ENCODE peak calls at places on chromosomes 11 and 22, in eight cellular contexts. L is Caco-2, R is transverse colon, Z is keratinocyte, H is esophagus squamous epithelium, S is IMR-90, M is uterus, P is BE2C. U is an unnamed sample.

GRCh38 chr22:45336971-45337431 is 27.3 kb downstream of the FAM118A start:
- DNase-seq in P (no peak), M (no peak), L (no peak), Z (no peak), R (peak; percentile 42), S (no peak), H (no peak), U (no peak)

GRCh38 chr11:72378704-72379383 is 55.5 kb downstream of the CLPB start:
- DNase-seq in S (peak; percentile 48), Z (no peak), L (no peak), H (no peak), P (no peak), R (peak; percentile 31), M (peak; percentile 53), U (no peak)

GRCh38 chr11:13800901-13801300 is 132.4 kb downstream of the FAR1 start:
- DNase-seq in Z (no peak), R (no peak), H (no peak), M (no peak), P (no peak), S (no peak), L (no peak), U (no peak)

GRCh38 chr11:34626393-34626792 is 5.5 kb downstream of the EHF start:
- DNase-seq in S (peak; percentile 6), L (no peak), M (no peak), Z (no peak), R (no peak), P (no peak), H (no peak), U (no peak)

GRCh38 chr11:124799384-124800225 is 601 bp downstream of the MSANTD2 start:
- DNase-seq in M (peak; percentile 24), H (no peak), P (peak; percentile 40), L (peak; percentile 71), R (peak; percentile 41), S (peak; percentile 18), Z (no peak), U (peak; percentile 19)

GRCh38 chr11:64419818-64420485 is 61.0 kb downstream of the RPS6KA4 start:
- DNase-seq in M (no peak), H (no peak), R (no peak), L (no peak), Z (no peak), P (no peak), S (no peak), U (no peak)

GRCh38 chr11:1672613-1673400 is 24.2 kb upstream of the KRTAP5-6 start:
- DNase-seq in L (no peak), R (no peak), H (no peak), P (no peak), Z (no peak), M (no peak), S (no peak), U (no peak)

GRCh38 chr11:83219095-83219494 is 25.6 kb downstream of the ANKRD42 start:
- DNase-seq in Z (no peak), H (no peak), R (no peak), M (no peak), L (peak; percentile 56), S (no peak), P (peak; percentile 32), U (peak; percentile 37)

GRCh38 chr22:48576333-48577013 is 1251.2 kb downstream of the BRD1 start:
- DNase-seq in R (no peak), Z (no peak), M (no peak), P (no peak), H (no peak), L (no peak), S (no peak), U (peak; percentile 55)

GRCh38 chr22:48574776-48575566 is 1252.7 kb downstream of the BRD1 start:
- DNase-seq in Z (no peak), S (no peak), P (no peak), H (no peak), M (peak; percentile 31), R (peak; percentile 12), L (peak; percentile 34), U (peak; percentile 80)

GRCh38 chr22:48577014-48577690 is 1250.5 kb downstream of the BRD1 start:
- DNase-seq in H (no peak), Z (no peak), L (no peak), S (no peak), M (no peak), P (no peak), R (no peak), U (peak; percentile 53)

GRCh38 chr22:48577691-48578090 is 1250.0 kb downstream of the BRD1 start:
- DNase-seq in P (no peak), H (no peak), R (no peak), L (no peak), M (no peak), S (no peak), Z (no peak), U (no peak)

GRCh38 chr22:48575567-48576332 is 1251.9 kb downstream of the BRD1 start:
- DNase-seq in M (no peak), R (no peak), H (no peak), P (no peak), Z (no peak), S (no peak), L (no peak), U (no peak)
- TF ChIP-seq CTCF in M (no peak), R (no peak), H (no peak), P (no peak), Z (no peak), S (no peak), L (no peak), U (no peak)

GRCh38 chr22:49481651-49482399 is 345.8 kb downstream of the BRD1 start:
- DNase-seq in M (no peak), R (no peak), H (no peak), L (no peak), Z (no peak), S (no peak), P (no peak), U (no peak)
- H3K9me3 ChIP-seq in M (no peaks in the 10 kb centered on the region), R (no peaks in the 10 kb centered on the region), H (no peaks in the 10 kb centered on the region), L (no peaks in the 10 kb centered on the region), Z (peaks cover 12% of the 10 kb centered on the region), S (peaks cover 45% of the 10 kb centered on the region), P (no peaks in the 10 kb centered on the region), U (peaks cover 2% of the 10 kb centered on the region)

GRCh38 chr11:86016451-86016850 is 52.4 kb downstream of the PICALM start:
- DNase-seq in L (no peak), M (no peak), P (no peak), S (no peak), R (no peak), H (no peak), Z (no peak), U (no peak)
- H3K36me3 ChIP-seq in L (no peaks in the 10 kb centered on the region), M (no peaks in the 10 kb centered on the region), P (peaks cover 5% of the 10 kb centered on the region), S (peaks cover 21% of the 10 kb centered on the region), R (peaks cover 39% of the 10 kb centered on the region), H (peaks cover 4% of the 10 kb centered on the region), Z (peaks cover 7% of the 10 kb centered on the region), U (peaks cover 23% of the 10 kb centered on the region)

DNA sequence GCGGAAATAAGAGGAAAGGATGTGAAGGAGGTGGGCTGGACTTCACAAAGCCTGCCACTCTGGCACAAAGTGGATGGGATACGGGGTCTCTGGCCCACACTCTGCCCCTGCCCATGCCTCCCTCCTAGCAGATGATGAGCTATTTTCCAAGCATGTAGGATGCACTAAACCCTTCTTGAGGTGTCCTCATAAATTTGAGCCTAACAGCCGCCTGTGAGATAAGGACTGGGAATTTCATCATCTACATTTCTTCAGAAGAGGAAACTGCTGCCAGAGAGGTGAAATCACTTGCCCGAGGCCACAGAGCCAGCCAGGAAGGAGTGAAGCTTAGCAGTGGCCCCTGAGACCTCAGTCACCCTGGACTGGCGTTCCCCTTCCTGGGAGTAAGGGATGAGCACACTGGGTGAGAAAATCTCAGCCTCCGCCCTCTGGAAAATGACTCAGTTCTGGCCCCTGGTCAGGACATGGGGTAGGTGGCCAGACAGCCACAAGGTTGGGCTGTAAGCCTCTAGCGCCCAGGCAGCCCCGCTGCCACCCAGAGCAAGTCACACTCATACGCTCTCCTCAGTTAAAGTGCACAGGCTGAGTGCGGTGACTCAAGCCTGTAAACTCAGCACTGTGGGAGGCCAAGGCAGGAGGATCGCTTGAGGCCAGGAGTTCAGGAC is 27.9 kb downstream of the MB start:
- DNase-seq in M (peak; percentile 79), H (no peak), P (peak; percentile 48), R (peak; percentile 22), Z (peak; percentile 94), S (peak; percentile 77), L (peak; percentile 85), U (no peak)
- TF ChIP-seq CTCF in M (no peak), H (no peak), P (no peak), R (no peak), Z (no peak), S (peak; percentile 8), L (no peak), U (no peak)

DNA sequence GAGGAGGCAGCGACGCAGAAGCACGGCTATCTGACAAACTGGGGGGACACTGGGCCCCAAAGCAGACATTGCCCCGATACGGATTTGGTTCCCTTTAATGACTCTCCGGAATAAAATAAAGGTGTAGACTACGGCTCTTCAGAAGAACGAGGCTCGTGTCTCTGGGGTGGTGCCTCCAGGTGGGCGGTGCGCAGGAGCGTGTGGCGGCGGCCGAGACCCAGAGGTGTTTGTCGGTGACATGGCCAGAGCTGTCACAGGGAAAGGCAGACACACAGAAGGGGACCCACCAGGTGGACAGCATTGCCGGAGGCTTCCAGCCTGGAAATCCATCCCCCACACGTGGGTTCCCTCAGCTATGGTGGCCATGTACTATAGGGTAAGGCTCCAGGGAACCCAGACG is 366.0 kb downstream of the BRD1 start:
- DNase-seq in S (no peak), P (no peak), R (no peak), M (no peak), L (no peak), Z (no peak), H (no peak), U (no peak)
- H3K9me3 ChIP-seq in S (peaks cover 53% of the 10 kb centered on the region), P (no peaks in the 10 kb centered on the region), R (no peaks in the 10 kb centered on the region), M (no peaks in the 10 kb centered on the region), L (no peaks in the 10 kb centered on the region), Z (peaks cover 11% of the 10 kb centered on the region), H (no peaks in the 10 kb centered on the region), U (no peaks in the 10 kb centered on the region)

GRCh38 chr22:31328545-31328960 is 17.6 kb downstream of the PATZ1 start:
- DNase-seq in S (no peak), H (no peak), M (no peak), Z (no peak), P (no peak), L (no peak), R (no peak), U (no peak)
- H3K36me3 ChIP-seq in S (peaks cover 53% of the 10 kb centered on the region), H (peaks cover 5% of the 10 kb centered on the region), M (no peaks in the 10 kb centered on the region), Z (peaks cover 1% of the 10 kb centered on the region), P (peaks cover 80% of the 10 kb centered on the region), L (no peaks in the 10 kb centered on the region), R (peaks cover 17% of the 10 kb centered on the region), U (peaks cover 91% of the 10 kb centered on the region)

GRCh38 chr22:46422896-46423295 is 87.4 kb downstream of the TRMU start:
- DNase-seq in R (no peak), Z (no peak), H (no peak), S (no peak), L (no peak), P (no peak), M (no peak), U (no peak)
- TF ChIP-seq CTCF in R (no peak), Z (no peak), H (no peak), S (no peak), L (no peak), P (no peak), M (no peak), U (no peak)

GRCh38 chr22:48075604-48076400 is 1313.4 kb downstream of the TBC1D22A start:
- DNase-seq in S (no peak), P (no peak), R (no peak), H (no peak), L (no peak), Z (no peak), M (peak; percentile 47), U (peak; percentile 91)
- H3K9me3 ChIP-seq in S (peaks cover 54% of the 10 kb centered on the region), P (no peaks in the 10 kb centered on the region), R (no peaks in the 10 kb centered on the region), H (no peaks in the 10 kb centered on the region), L (no peaks in the 10 kb centered on the region), Z (peaks cover 8% of the 10 kb centered on the region), M (no peaks in the 10 kb centered on the region), U (no peaks in the 10 kb centered on the region)

GRCh38 chr11:68066742-68067141 is 27.9 kb downstream of the TCIRG1 start:
- DNase-seq in H (no peak), R (no peak), Z (no peak), P (no peak), L (no peak), S (no peak), M (no peak), U (no peak)
- H3K36me3 ChIP-seq in H (no peaks in the 10 kb centered on the region), R (peaks cover 67% of the 10 kb centered on the region), Z (peaks cover 7% of the 10 kb centered on the region), P (peaks cover 63% of the 10 kb centered on the region), L (peaks cover 14% of the 10 kb centered on the region), S (peaks cover 46% of the 10 kb centered on the region), M (no peaks in the 10 kb centered on the region), U (peaks cover 48% of the 10 kb centered on the region)

U was measured in WERI-Rb-1.